ENCODE peak calls at places on chromosome 5, in four cellular contexts. One of them, this sample, is unnamed.

GRCh38 chr5:55533806-55534435 is 843 bp downstream of the PLPP1 start:
- DNase-seq in bronchial epithelial cell: peak; percentile 17
- DNase-seq in glutamatergic neuron: peak; percentile 69
- DNase-seq in HEK293T: peak; percentile 57
- DNase-seq in this sample: peak; percentile 22

GRCh38 chr5:135242021-135242480 is 157.0 kb downstream of the MACROH2A1 start:
- DNase-seq in bronchial epithelial cell: peak; percentile 83
- DNase-seq in glutamatergic neuron: no peak
- DNase-seq in HEK293T: no peak
- DNase-seq in this sample: peak; percentile 51

GRCh38 chr5:146447734-146448380 is 724 bp downstream of the TCERG1 start:
- DNase-seq in bronchial epithelial cell: peak; percentile 77
- DNase-seq in glutamatergic neuron: no peak
- DNase-seq in HEK293T: no peak
- DNase-seq in this sample: peak; percentile 57

GRCh38 chr5:78717674-78718073 is 69.1 kb upstream of the LHFPL2 start:
- DNase-seq in bronchial epithelial cell: peak; percentile 18
- DNase-seq in glutamatergic neuron: no peak
- DNase-seq in HEK293T: no peak
- DNase-seq in this sample: no peak

GRCh38 chr5:179734536-179735164 is 2.0 kb downstream of the MAML1 start:
- DNase-seq in bronchial epithelial cell: no peak
- DNase-seq in glutamatergic neuron: no peak
- DNase-seq in HEK293T: no peak
- DNase-seq in this sample: no peak

GRCh38 chr5:13478831-13479465 is 465.5 kb downstream of the DNAH5 start:
- DNase-seq in bronchial epithelial cell: peak; percentile 64
- DNase-seq in glutamatergic neuron: peak; percentile 34
- DNase-seq in HEK293T: peak; percentile 31
- DNase-seq in this sample: peak; percentile 54

GRCh38 chr5:133868946-133869674 is 99.3 kb downstream of the C5orf15 start:
- DNase-seq in bronchial epithelial cell: peak; percentile 61
- DNase-seq in glutamatergic neuron: peak; percentile 85
- DNase-seq in HEK293T: peak; percentile 77
- DNase-seq in this sample: peak; percentile 51

GRCh38 chr5:82031220-82032119 is 59.6 kb downstream of the ATG10 start:
- DNase-seq in bronchial epithelial cell: peak; percentile 57
- DNase-seq in glutamatergic neuron: no peak
- DNase-seq in HEK293T: no peak
- DNase-seq in this sample: no peak

GRCh38 chr5:75558221-75558620 is 46.5 kb downstream of the POLK start:
- DNase-seq in bronchial epithelial cell: no peak
- DNase-seq in glutamatergic neuron: no peak
- DNase-seq in HEK293T: no peak
- DNase-seq in this sample: no peak

GRCh38 chr5:90802695-90803317 is 244.2 kb downstream of the ADGRV1 start:
- DNase-seq in bronchial epithelial cell: peak; percentile 54
- DNase-seq in glutamatergic neuron: peak; percentile 32
- DNase-seq in HEK293T: peak; percentile 57
- DNase-seq in this sample: peak; percentile 59